ENCODE peak calls at places on chromosomes 12 and 14, in ten cellular contexts. E is GM23248, P is gastrocnemius medialis, Y is Peyer's patch, N is mammary epithelial cell, H is keratinocyte, J is esophagus squamous epithelium, X is mesendoderm, G is PC-3, T is tibial nerve. M is an unnamed sample. For H3K27me3, the result is how much of the 10 kb centered on the place peaks cover.

GRCh38 chr14:99673328-99674063 is 10.6 kb upstream of the CYP46A1 start:
- DNase-seq in E (no peak), P (no peak), Y (no peak), N (no peak), H (no peak), J (no peak), X (no peak), G (no peak), T (no peak), M (no peak)

GRCh38 chr12:50314629-50315312 is 31.5 kb upstream of the LIMA1 start:
- DNase-seq in E (peak), P (no peak), Y (no peak), N (no peak), H (no peak), J (no peak), X (peak), G (peak), T (no peak), M (no peak)

GRCh38 chr12:117025481-117026151 is 73.6 kb downstream of the TESC start:
- DNase-seq in E (peak), P (no peak), Y (peak), N (peak), H (peak), J (no peak), X (peak), G (peak), T (peak), M (peak)

GRCh38 chr12:3002636-3003035 is 43.4 kb downstream of the TEAD4 start:
- DNase-seq in E (no peak), P (peak), Y (no peak), N (no peak), H (peak), J (no peak), X (no peak), G (no peak), T (no peak), M (no peak)

GRCh38 chr12:108238474-108238873 is 100.6 kb downstream of the CMKLR1 start:
- DNase-seq in E (no peak), P (no peak), Y (no peak), N (no peak), H (no peak), J (no peak), X (no peak), G (no peak), T (no peak), M (no peak)

GRCh38 chr12:109709401-109710278 is 4.0 kb upstream of the FAM222A start:
- DNase-seq in E (no peak), P (no peak), Y (no peak), N (peak), H (no peak), J (no peak), X (no peak), G (peak), T (no peak), M (no peak)

GRCh38 chr12:52266514-52266913 is 7.9 kb upstream of the KRT86 start:
- DNase-seq in E (no peak), P (no peak), Y (no peak), N (no peak), H (no peak), J (no peak), X (no peak), G (no peak), T (no peak), M (no peak)

GRCh38 chr12:124463341-124463861 is 104.0 kb downstream of the NCOR2 start:
- DNase-seq in E (no peak), P (no peak), Y (no peak), N (no peak), H (no peak), J (no peak), X (no peak), G (no peak), T (no peak), M (no peak)

GRCh38 chr12:58916153-58916709 is 4.1 kb downstream of the LRIG3 start:
- DNase-seq in E (no peak), P (no peak), Y (no peak), N (no peak), H (no peak), J (no peak), X (no peak), G (no peak), T (no peak), M (no peak)

GRCh38 chr12:56994231-56994746 is 12.1 kb downstream of the ZBTB39 start:
- DNase-seq in E (no peak), P (no peak), Y (no peak), N (no peak), H (no peak), J (no peak), X (no peak), G (no peak), T (no peak), M (no peak)

GRCh38 chr14:97788364-97788763 is 991.2 kb downstream of the VRK1 start:
- DNase-seq in E (no peak), P (no peak), Y (no peak), N (no peak), H (no peak), J (no peak), X (no peak), G (no peak), T (no peak), M (no peak)

GRCh38 chr12:67650528-67651379 is 2.2 kb downstream of the DYRK2 start:
- DNase-seq in E (peak), P (no peak), Y (no peak), N (no peak), H (no peak), J (no peak), X (peak), G (peak), T (no peak), M (no peak)

GRCh38 chr12:76945867-76946266 is 67.0 kb upstream of the CSRP2 start:
- DNase-seq in E (peak), P (no peak), Y (no peak), N (peak), H (no peak), J (no peak), X (no peak), G (peak), T (no peak), M (no peak)

GRCh38 chr12:100141998-100142850 is 450 bp downstream of the BLTP3B start:
- DNase-seq in E (peak), P (peak), Y (peak), N (no peak), H (no peak), J (no peak), X (peak), G (peak), T (peak), M (peak)

GRCh38 chr12:46131729-46132128 is 137.1 kb downstream of the SLC38A1 start:
- DNase-seq in E (peak), P (no peak), Y (no peak), N (no peak), H (no peak), J (no peak), X (peak), G (peak), T (no peak), M (no peak)

GRCh38 chr14:67579636-67580035 is 20.4 kb downstream of the PIGH start:
- DNase-seq in E (no peak), P (no peak), Y (no peak), N (no peak), H (no peak), J (no peak), X (no peak), G (no peak), T (no peak), M (no peak)

GRCh38 chr12:97995578-97995977 is 519.8 kb upstream of the TMPO start:
- DNase-seq in E (no peak), P (no peak), Y (no peak), N (no peak), H (no peak), J (no peak), X (no peak), G (no peak), T (no peak), M (no peak)

GRCh38 chr14:73886449-73887115 is at the start of gene ZNF410:
- DNase-seq in E (peak), P (peak), Y (peak), N (peak), H (peak), J (peak), X (peak), G (peak), T (peak), M (peak)

GRCh38 chr12:82970614-82971013 is 283.9 kb downstream of the TMTC2 start:
- DNase-seq in E (no peak), P (no peak), Y (no peak), N (no peak), H (no peak), J (no peak), X (no peak), G (no peak), T (no peak), M (no peak)

GRCh38 chr12:53699673-53700015 is 23.8 kb upstream of the ATP5MC2 start:
- DNase-seq in E (no peak), P (no peak), Y (no peak), N (no peak), H (no peak), J (no peak), X (no peak), G (no peak), T (no peak), M (no peak)

GRCh38 chr12:53701518-53702264 is 25.6 kb downstream of the CALCOCO1 start:
- DNase-seq in E (peak), P (peak), Y (peak), N (peak), H (no peak), J (no peak), X (peak), G (peak), T (peak), M (peak)

GRCh38 chr12:53700567-53700966 is 24.7 kb upstream of the ATP5MC2 start:
- DNase-seq in E (peak), P (no peak), Y (no peak), N (no peak), H (no peak), J (no peak), X (no peak), G (peak), T (no peak), M (no peak)

GRCh38 chr12:53696655-53697321 is 20.9 kb upstream of the ATP5MC2 start:
- DNase-seq in E (no peak), P (no peak), Y (no peak), N (no peak), H (no peak), J (no peak), X (no peak), G (no peak), T (no peak), M (no peak)

DNA sequence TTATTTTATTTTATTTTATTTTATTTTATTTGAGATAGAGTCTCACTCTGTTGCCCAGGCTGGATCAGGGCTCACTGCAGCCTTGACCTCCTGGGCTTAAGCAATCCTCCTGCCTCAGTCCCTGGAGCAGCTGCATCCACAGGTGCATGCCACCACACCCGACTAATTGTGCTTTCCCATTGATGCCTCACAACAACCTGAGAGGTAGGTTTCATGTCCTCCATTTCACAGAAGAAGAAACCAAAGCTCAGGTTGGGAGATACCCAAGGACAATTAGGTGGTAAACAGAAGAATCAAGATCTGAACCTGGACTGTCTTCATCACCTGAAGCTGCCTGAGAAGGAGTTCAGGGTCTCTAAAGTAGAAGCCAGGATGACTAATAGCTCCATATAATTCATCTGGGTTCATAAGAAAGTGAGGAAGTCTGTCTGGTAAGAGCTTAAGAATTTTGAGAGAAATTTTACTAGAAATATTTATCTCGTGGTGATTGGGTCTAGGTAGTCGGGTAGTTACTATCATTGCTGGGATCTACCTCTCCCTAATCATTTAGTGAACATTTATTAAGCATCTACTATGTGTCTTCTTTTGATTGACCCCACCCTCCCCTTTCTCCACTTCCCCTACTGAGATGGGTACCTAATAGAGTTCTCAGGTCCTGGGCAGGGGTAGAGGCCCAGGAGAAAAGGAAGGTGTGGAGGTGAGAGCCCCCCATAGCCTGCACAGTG is 23.2 kb upstream of the ATP5MC2 start:
- DNase-seq in E (no peak), P (no peak), Y (no peak), N (no peak), H (no peak), J (no peak), X (no peak), G (no peak), T (no peak), M (no peak)
- H3K27me3 ChIP-seq in E (under half), P (under half), Y (under half), N (under half), H (under half), J (under half), X (under half), G (under half), T (under half), M (under half)

DNA sequence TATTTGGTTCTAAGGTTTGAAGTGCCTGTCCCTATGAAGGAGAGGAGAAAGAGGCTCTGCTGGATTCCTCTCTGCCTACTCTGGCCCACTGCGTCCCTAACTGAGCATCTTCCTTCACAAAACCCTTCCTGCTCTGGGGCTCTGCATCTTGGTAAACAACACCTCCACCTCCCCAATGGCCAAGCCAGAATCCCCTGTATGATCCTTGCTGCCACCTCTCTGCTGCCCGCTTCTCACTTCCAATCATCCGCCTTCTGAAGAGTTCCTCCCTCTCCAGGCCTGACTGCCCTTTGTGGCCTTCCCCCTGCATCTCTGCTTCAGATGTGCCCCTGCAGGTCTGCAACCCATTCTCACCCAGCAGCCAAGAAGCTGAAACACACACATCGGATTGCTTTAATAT is 110.6 kb upstream of the RPH3A start:
- DNase-seq in E (no peak), P (no peak), Y (no peak), N (no peak), H (no peak), J (no peak), X (no peak), G (no peak), T (no peak), M (no peak)
- H3K27me3 ChIP-seq in E (under half), P (under half), Y (under half), N (under half), H (under half), J (under half), X (under half), G (half or more), T (under half), M (under half)

DNA sequence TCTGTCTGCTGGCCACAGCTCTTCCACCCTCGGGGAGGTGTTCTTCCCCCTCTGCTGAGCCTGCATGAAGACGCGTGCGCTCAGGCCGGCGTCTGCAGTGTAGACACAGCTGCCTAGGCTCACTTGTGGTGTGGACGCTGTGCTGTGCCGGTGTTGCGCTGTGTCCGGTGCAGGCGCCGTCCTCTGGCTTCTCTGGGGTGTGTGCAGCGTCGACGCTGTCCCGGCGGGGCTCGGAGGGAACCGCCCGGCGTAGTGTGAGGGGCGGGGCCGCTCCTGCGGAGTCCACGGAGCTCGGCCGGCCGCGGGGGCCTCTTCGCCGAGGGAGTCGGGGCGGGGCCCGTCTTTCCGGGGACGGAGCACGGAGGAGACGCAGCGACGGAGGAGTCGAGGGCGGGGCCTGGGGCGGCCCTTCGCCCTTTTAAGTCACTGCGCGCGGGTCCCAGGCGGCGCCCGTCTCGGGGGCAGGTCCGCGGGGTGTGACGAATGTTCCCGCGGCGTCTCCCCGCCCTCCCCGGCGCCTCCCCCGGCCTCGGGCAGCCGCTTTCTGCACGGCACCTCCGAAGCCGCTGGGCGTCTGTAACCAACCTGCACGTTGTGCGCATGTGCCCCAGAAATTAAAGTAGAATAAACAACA is 45.2 kb downstream of the NOC4L start:
- DNase-seq in E (peak), P (peak), Y (peak), N (peak), H (peak), J (peak), X (peak), G (peak), T (peak), M (peak)
- H3K27me3 ChIP-seq in E (under half), P (under half), Y (under half), N (under half), H (under half), J (under half), X (under half), G (under half), T (under half), M (under half)

GRCh38 chr14:100903672-100904185 is at the start of gene RTL1:
- DNase-seq in E (no peak), P (no peak), Y (no peak), N (no peak), H (no peak), J (no peak), X (no peak), G (no peak), T (no peak), M (peak)
- H3K27me3 ChIP-seq in E (under half), P (under half), Y (under half), N (under half), H (under half), J (under half), X (under half), G (under half), T (under half), M (under half)

DNA sequence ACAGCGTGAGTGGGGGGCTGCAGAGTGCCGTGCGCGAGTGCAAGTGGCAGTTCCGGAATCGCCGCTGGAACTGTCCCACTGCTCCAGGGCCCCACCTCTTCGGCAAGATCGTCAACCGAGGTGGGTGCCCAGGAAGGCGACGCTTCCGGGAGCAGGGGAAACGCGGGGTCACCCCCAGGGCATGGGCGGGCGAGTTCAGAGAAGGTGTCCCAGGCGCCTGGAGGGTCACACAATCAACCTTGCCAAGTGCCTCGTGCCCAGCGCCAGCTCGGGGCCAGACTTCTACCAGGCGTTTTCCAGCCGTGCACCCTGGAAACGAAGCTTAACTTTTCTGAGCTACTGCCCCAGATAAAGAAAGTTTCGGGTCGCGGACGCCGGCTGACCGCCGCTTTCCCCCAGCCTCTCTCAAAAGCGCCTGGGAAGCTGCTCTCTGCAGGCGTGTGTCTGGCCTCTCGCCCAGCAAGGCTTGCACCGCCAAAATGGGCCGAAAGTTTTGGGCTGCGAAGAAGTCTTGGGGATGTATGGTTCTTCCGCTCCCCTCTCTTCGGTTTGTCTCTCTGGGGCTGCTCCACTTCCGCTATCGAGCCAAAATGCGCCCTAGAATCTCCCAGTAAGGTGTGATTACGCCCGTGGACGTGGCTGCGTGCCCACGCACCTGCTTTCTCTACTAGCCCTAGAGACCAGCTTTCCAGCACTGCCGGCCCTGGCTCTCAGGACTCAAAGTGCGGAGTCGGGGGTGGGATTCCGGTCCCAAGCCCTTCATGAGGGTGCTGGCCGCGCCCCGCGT is 1.7 kb downstream of the WNT1 start:
- DNase-seq in E (peak), P (no peak), Y (peak), N (no peak), H (no peak), J (no peak), X (no peak), G (no peak), T (no peak), M (peak)
- H3K27me3 ChIP-seq in E (half or more), P (half or more), Y (under half), N (under half), H (half or more), J (under half), X (half or more), G (half or more), T (under half), M (under half)

DNA sequence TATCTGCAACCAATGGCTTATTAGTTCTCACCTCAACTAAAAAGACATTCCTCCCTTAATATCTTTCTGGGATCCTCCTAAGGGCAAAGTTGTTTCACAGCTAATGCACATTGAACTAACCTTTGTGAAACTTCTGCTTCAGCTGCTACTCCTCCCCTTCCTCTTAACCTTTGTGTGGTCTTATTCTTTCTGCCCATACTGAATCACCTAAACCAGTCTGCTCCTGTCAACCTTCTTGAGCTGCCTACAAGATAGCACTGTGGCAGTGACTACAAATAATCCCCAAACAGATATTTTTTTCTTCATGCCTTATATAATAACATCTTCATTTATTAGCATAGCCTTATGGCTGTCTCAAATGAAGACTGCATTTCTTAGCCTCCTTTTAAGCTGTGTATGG is 1077.4 kb upstream of the ATXN7L3B start:
- DNase-seq in E (no peak), P (no peak), Y (no peak), N (no peak), H (no peak), J (no peak), X (no peak), G (no peak), T (no peak), M (no peak)
- H3K27me3 ChIP-seq in E (under half), P (under half), Y (under half), N (under half), H (under half), J (under half), X (under half), G (under half), T (under half), M (under half)

DNA sequence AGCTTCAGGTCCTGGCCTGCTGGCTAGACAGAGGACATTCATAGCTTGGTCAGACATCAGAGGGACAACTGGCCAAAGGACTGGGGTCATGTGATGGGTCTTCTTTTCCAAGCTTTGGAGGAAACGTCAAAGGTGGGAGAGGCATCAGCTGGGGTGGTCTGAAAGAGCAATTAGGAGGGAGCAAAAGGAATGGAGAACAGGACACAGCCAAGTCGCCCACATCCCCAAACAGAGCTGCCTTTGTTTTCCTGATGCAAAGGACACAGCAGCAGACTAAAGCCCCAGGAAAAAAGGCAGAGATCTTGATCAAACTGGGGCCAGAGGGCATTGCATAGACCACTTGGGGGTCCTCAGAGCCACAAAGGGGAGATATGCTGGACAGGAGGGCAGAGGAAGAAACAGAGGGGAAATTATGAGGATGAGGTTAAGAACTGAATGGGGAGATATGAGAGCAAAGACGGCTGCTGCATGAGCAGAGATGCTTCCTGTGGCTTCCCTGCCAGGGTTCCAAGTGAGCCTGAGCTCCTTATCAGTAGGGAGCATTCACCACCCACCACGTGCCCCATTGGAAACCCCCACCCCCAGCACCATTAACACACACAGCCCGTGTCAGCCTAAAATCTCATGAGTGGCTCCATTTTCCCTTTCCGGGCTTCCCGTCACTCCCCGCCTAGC is 62.4 kb downstream of the ANO2 start:
- DNase-seq in E (no peak), P (no peak), Y (no peak), N (no peak), H (no peak), J (no peak), X (no peak), G (no peak), T (no peak), M (no peak)
- H3K27me3 ChIP-seq in E (under half), P (under half), Y (under half), N (under half), H (under half), J (under half), X (under half), G (under half), T (under half), M (under half)

GRCh38 chr12:4809449-4810218 is 89.4 kb downstream of the GALNT8 start:
- DNase-seq in E (peak), P (no peak), Y (no peak), N (no peak), H (no peak), J (no peak), X (peak), G (no peak), T (no peak), M (no peak)
- H3K27me3 ChIP-seq in E (under half), P (under half), Y (under half), N (under half), H (under half), J (under half), X (under half), G (under half), T (under half), M (under half)

M was measured in ovary.